ENCODE peak calls at places on chromosomes 6 and 20, in seven cellular contexts. F is transverse colon, W is prostate gland, B is upper lobe of left lung, X is sigmoid colon, I is spleen, A is endothelial cell of umbilical vein. P is an unnamed sample. For H3K4me1, the result is how much of the 10 kb centered on the place peaks cover.

GRCh38 chr6:136090929-136091328 is 159.2 kb downstream of the MTFR2 start:
- DNase-seq in I (no peak), A (no peak), F (no peak), W (no peak), X (no peak), B (no peak), P (no peak)

GRCh38 chr6:53338304-53338703 is 10.4 kb downstream of the ELOVL5 start:
- DNase-seq in W (no peak), X (no peak), A (no peak), B (no peak), I (no peak), F (no peak), P (no peak)

GRCh38 chr6:71290611-71291010 is 2.0 kb downstream of the OGFRL1 start:
- DNase-seq in F (no peak), W (no peak), I (no peak), A (no peak), B (no peak), X (no peak), P (no peak)

GRCh38 chr6:77454386-77454785 is 8.9 kb downstream of the HTR1B start:
- DNase-seq in B (no peak), W (no peak), X (no peak), F (no peak), A (no peak), I (no peak), P (no peak)

GRCh38 chr20:13478366-13478765 is 160.4 kb downstream of the TASP1 start:
- DNase-seq in A (no peak), I (no peak), F (no peak), W (no peak), B (no peak), X (no peak), P (no peak)

GRCh38 chr20:18056174-18057105 is 1.3 kb downstream of the OVOL2 start:
- DNase-seq in X (no peak), A (no peak), F (peak), W (no peak), I (no peak), B (peak), P (peak)

GRCh38 chr20:50425076-50425475 is 85.1 kb upstream of the PTPN1 start:
- DNase-seq in I (no peak), A (no peak), F (no peak), B (no peak), X (no peak), W (no peak), P (no peak)

GRCh38 chr6:1608976-1609661 is 596 bp upstream of the FOXC1 start:
- DNase-seq in I (peak), F (no peak), W (no peak), A (peak), X (peak), B (no peak), P (no peak)

GRCh38 chr20:63766695-63767426 is 27.3 kb downstream of the SLC2A4RG start:
- DNase-seq in B (no peak), W (no peak), I (no peak), X (no peak), A (no peak), F (no peak), P (no peak)

GRCh38 chr6:154157082-154157481 is 118.0 kb downstream of the OPRM1 start:
- DNase-seq in B (no peak), I (no peak), W (no peak), F (no peak), A (no peak), X (no peak), P (no peak)

GRCh38 chr6:84769247-84769646 is 4.8 kb upstream of the TBX18 start:
- DNase-seq in A (no peak), X (no peak), F (no peak), I (no peak), B (no peak), W (no peak), P (no peak)

GRCh38 chr20:56689318-56689717 is 60.2 kb downstream of the TFAP2C start:
- DNase-seq in X (no peak), A (no peak), B (no peak), F (no peak), W (peak), I (no peak), P (no peak)

GRCh38 chr6:151702851-151703629 is 104.4 kb upstream of the ESR1 start:
- DNase-seq in X (no peak), F (no peak), A (no peak), I (no peak), B (no peak), W (no peak), P (no peak)

GRCh38 chr6:37454420-37455125 is 21.6 kb downstream of the CMTR1 start:
- DNase-seq in X (no peak), W (no peak), F (peak), A (no peak), I (no peak), B (no peak), P (no peak)

GRCh38 chr20:46021361-46022359 is 7.4 kb upstream of the SLC12A5 start:
- DNase-seq in X (no peak), I (peak), B (no peak), W (no peak), F (peak), A (peak), P (peak)

GRCh38 chr6:36029464-36029863 is 1.9 kb downstream of the MAPK14 start:
- DNase-seq in A (peak), F (no peak), X (no peak), W (peak), B (no peak), I (no peak), P (no peak)

GRCh38 chr6:138036955-138037592 is 70.1 kb downstream of the PERP start:
- DNase-seq in F (no peak), A (no peak), W (no peak), X (no peak), I (no peak), B (no peak), P (no peak)

GRCh38 chr6:40788661-40789111 is 201.5 kb upstream of the LRFN2 start:
- DNase-seq in W (no peak), I (no peak), B (no peak), A (peak), X (no peak), F (no peak), P (no peak)

GRCh38 chr6:34237316-34237721 is 646 bp downstream of the HMGA1 start:
- DNase-seq in B (no peak), W (no peak), I (no peak), F (no peak), X (no peak), A (no peak), P (no peak)

GRCh38 chr6:72755752-72756151 is 133.9 kb downstream of the KCNQ5 start:
- DNase-seq in B (no peak), I (no peak), W (no peak), F (no peak), X (no peak), A (no peak), P (no peak)

GRCh38 chr6:149728499-149729234 is 10.8 kb upstream of the LATS1 start:
- DNase-seq in A (no peak), B (no peak), I (peak), F (no peak), X (no peak), W (no peak), P (no peak)
- TF ChIP-seq POLR2A in A (no peak), B (no peak), I (no peak), F (no peak), X (no peak), W (no peak), P (no peak)

DNA sequence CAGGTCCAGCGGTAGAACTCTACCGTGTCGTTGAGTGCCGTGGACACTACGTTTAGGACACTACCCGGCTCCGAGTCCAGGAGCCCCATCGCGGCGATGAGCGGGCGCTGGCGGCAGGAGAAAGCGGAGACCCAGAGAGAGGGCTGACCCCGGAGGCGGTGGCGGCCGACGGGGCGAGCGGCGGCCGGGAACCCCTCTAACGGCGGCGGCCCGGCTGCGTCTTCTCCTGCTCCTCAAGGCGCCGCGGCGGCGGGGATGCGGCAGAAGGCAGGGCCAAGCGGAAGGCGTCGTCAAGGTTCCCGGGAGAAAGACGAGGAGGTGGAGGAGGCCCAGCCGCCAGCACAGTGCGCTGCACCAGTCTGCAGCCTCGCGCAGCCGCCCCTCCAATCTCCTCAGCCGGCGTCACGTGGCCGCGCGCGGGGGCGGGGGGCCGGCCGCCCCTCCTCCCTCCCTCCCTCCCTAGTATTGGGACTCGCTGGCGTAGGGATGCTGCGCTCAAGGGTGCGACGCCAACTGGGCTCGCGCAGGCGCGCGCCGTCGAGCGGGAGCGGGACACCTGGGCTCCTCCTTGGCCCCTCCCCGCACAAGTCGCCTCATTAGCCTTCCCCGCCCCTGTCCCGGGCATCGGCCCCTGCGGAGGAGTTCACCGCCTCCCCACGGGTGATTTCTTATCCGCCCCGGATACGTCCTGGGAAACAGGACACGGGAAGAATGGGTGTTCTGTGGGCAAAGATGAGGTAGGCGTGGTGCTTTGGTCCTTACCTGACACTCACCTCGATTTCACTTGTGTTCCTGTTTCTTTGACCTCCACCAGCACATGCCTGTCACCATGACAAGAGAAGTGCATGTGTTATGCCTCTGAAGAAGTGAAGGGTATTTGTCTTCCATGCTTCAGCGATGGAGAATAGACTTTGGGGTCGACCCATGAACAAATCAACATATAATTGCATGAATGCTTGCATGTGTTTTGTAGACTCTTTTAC is at the start of gene ELOVL4:
- DNase-seq in X (peak), F (peak), B (no peak), I (peak), W (peak), A (peak), P (peak)
- TF ChIP-seq POLR2AphosphoS5 in X (peak), F (peak), B (no peak), I (peak), W (peak), A (peak), P (no peak)

GRCh38 chr6:20159098-20159497 is 53.2 kb downstream of the MBOAT1 start:
- DNase-seq in A (no peak), I (no peak), F (no peak), X (no peak), W (no peak), B (no peak), P (no peak)
- H3K4me1 ChIP-seq in A (under half), I (under half), F (under half), X (under half), W (under half), B (under half), P (under half)

DNA sequence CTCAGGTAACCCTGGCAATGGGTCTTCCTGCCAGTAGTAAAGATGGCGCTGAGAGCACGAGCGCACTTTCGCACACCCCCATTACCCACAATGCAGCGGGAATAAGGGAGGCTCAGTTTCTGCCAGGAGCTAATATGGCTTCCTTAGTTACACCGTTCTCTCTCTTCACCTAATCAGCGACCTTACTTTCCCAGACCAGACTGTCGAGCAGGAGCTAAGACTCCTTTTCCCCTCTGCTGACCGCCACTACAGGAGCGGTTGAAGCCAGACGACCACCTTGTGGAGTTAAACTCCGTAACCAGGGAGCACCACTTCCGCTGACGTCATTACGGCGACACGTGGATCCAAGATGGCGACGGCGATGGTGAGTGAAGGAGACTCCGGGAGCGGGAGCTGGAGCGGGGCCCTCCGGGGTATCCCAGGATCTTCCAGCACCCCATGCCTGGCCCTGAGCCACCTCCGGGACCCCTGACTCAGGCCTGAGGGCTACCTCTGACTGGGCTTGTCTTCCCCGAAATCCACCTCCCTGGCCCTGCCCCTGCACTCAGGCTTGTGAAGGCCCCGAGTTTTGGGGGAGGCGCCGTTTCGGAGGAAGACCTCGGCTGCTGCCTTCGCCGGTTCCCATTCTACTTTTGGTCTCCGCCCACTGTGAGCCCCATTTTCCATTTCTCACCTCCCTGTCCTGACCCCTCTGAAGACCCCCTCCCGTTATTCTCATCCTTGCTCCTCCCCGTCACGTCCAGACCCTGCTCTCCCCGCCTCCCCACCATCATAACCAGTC is at the start of gene TM9SF4:
- DNase-seq in I (peak), B (peak), F (peak), W (peak), A (peak), X (peak), P (peak)
- TF ChIP-seq POLR2A in I (no peak), B (peak), F (peak), W (peak), A (peak), X (peak), P (no peak)

GRCh38 chr20:19967441-19967840 is 49.7 kb upstream of the NAA20 start:
- DNase-seq in I (no peak), A (no peak), B (no peak), F (no peak), W (no peak), X (no peak), P (no peak)

GRCh38 chr20:19961298-19961697 is 55.9 kb upstream of the NAA20 start:
- DNase-seq in A (no peak), F (no peak), W (no peak), I (no peak), B (no peak), X (no peak), P (no peak)

GRCh38 chr20:19966840-19967239 is 50.3 kb upstream of the NAA20 start:
- DNase-seq in A (no peak), X (no peak), W (peak), I (no peak), F (no peak), B (no peak), P (no peak)

GRCh38 chr20:19962958-19963357 is 54.2 kb upstream of the NAA20 start:
- DNase-seq in B (no peak), X (no peak), W (no peak), F (no peak), A (no peak), I (no peak), P (no peak)

DNA sequence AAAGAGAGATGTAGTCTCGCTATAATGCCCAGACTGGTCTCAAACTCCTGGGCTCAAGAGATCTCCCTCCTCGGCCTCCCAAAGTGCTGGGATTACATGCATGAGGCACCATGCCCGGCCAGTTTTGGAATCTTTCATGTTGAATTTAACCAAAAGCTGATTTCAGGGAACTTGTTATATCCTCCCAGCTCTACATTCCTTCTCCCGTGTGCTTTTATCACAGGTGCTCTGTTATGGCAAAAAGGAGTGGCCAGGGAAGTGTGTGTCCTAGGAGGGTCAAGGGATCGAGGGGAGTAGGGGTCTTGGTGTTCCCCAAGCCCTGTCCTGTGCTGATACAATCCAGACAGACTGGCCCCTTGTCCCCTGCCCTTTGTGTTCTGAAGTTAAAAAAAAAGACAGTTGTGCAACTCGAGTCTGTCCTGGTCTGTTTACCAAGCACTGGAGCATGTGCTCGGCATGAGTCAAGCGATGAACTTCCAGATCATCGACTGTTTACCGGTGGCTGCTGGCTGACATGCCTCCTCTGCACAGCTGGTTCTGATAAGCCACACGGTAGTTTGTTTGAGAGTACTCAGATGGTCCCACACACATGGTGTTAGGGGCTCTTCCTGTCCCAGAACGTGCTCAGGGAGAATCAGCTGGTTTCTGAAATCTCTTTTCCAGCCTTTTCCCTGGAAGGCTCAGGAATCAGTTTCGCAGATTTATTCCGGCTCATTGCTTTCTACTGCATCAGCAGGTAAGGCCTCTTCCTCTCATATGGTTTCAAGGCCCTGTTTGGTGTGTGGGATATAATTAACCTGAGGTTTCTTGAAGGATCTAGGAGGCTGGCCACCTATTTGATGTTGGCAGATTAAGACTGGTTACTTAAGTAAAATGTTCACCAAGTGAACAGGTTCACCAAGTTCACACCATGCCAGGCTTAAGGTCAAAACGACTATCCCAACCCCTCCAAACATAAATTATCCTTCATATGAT is 52.6 kb upstream of the NAA20 start:
- DNase-seq in A (peak), X (peak), I (no peak), W (peak), F (peak), B (peak), P (peak)
- TF ChIP-seq POLR2AphosphoS5 in A (no peak), X (peak), I (no peak), W (peak), F (peak), B (peak), P (peak)